ENCODE peak calls at places on chromosome 13, in six cellular contexts. X, U, W, E, M and B are unnamed samples.

GRCh38 chr13:29428310-29428991 is 167.0 kb downstream of the SLC7A1 start:
- DNase-seq in W (no peak), M (no peak), U (peak; percentile 11), E (no peak), X (peak; percentile 53), B (no peak)

GRCh38 chr13:19658192-19658591 is 24.7 kb downstream of the MPHOSPH8 start:
- DNase-seq in X (no peak), M (no peak), U (no peak), W (no peak), E (no peak), B (no peak)

GRCh38 chr13:50526771-50527567 is 316.5 kb downstream of the DLEU7 start:
- DNase-seq in W (no peak), E (peak; percentile 13), X (no peak), U (peak; percentile 22), M (no peak), B (no peak)

GRCh38 chr13:86020350-86021002 is 221.3 kb upstream of the SLITRK6 start:
- DNase-seq in W (no peak), M (no peak), U (no peak), E (no peak), X (no peak), B (no peak)

GRCh38 chr13:100565291-100565690 is 23.3 kb downstream of the GGACT start:
- DNase-seq in M (no peak), U (no peak), W (no peak), X (no peak), E (no peak), B (no peak)

GRCh38 chr13:23996456-23996855 is 99.2 kb upstream of the C1QTNF9B start:
- DNase-seq in W (no peak), U (no peak), E (no peak), M (no peak), X (no peak), B (no peak)

GRCh38 chr13:36275190-36276002 is 22.2 kb downstream of the CCDC169 start:
- DNase-seq in W (peak; percentile 54), E (no peak), M (peak; percentile 3), U (peak; percentile 55), X (no peak), B (no peak)

GRCh38 chr13:48304132-48304876 is 753 bp downstream of the RB1 start:
- DNase-seq in X (peak; percentile 21), W (peak; percentile 42), U (peak; percentile 50), M (peak; percentile 6), E (peak; percentile 57), B (peak; percentile 88)

GRCh38 chr13:60627071-60627686 is 230.2 kb downstream of the TDRD3 start:
- DNase-seq in X (no peak), E (no peak), U (no peak), W (peak; percentile 15), M (peak; percentile 6), B (peak; percentile 24)

GRCh38 chr13:37209621-37210020 is 104.2 kb upstream of the CSNK1A1L start:
- DNase-seq in X (no peak), U (no peak), W (peak; percentile 15), E (no peak), M (no peak), B (no peak)

GRCh38 chr13:39282400-39282972 is 244.2 kb downstream of the NHLRC3 start:
- DNase-seq in M (no peak), W (no peak), X (no peak), E (no peak), U (no peak), B (peak; percentile 16)

GRCh38 chr13:51959773-51960172 is 51.5 kb downstream of the ATP7B start:
- DNase-seq in M (no peak), X (no peak), W (no peak), U (no peak), E (peak; percentile 81), B (peak; percentile 65)

GRCh38 chr13:114110091-114110829 is 22.2 kb downstream of the RASA3 start:
- DNase-seq in E (peak; percentile 68), X (no peak), U (no peak), W (no peak), M (no peak), B (peak; percentile 72)

GRCh38 chr13:51804295-51805172 is 571 bp upstream of the DHRS12 start:
- DNase-seq in X (no peak), U (peak; percentile 28), E (peak; percentile 53), M (no peak), W (no peak), B (peak; percentile 46)

GRCh38 chr13:103236213-103236612 is 170.0 kb upstream of the SLC10A2 start:
- DNase-seq in W (no peak), M (no peak), E (no peak), X (no peak), U (no peak), B (no peak)

GRCh38 chr13:92097337-92097903 is 699.0 kb downstream of the GPC5 start:
- DNase-seq in M (no peak), W (no peak), U (no peak), E (no peak), X (no peak), B (no peak)

GRCh38 chr13:99228737-99229691 is 28.4 kb downstream of the UBAC2 start:
- DNase-seq in U (no peak), W (peak; percentile 91), M (no peak), E (no peak), X (no peak), B (peak; percentile 68)

GRCh38 chr13:96053003-96053703 is at the start of gene UGGT2:
- DNase-seq in W (peak; percentile 93), X (peak; percentile 97), M (peak; percentile 91), U (peak; percentile 91), E (peak; percentile 97), B (peak; percentile 98)

GRCh38 chr13:113895436-113895835 is 31.6 kb upstream of the GAS6 start:
- DNase-seq in U (no peak), W (no peak), X (no peak), M (no peak), E (no peak), B (no peak)

GRCh38 chr13:49495783-49496762 is at the start of gene PHF11:
- DNase-seq in U (peak; percentile 77), M (peak; percentile 23), W (peak; percentile 72), X (peak; percentile 79), E (peak; percentile 87), B (peak; percentile 92)

GRCh38 chr13:40345149-40345514 is 321.3 kb downstream of the FOXO1 start:
- DNase-seq in E (no peak), X (no peak), W (no peak), U (no peak), M (no peak), B (no peak)

DNA sequence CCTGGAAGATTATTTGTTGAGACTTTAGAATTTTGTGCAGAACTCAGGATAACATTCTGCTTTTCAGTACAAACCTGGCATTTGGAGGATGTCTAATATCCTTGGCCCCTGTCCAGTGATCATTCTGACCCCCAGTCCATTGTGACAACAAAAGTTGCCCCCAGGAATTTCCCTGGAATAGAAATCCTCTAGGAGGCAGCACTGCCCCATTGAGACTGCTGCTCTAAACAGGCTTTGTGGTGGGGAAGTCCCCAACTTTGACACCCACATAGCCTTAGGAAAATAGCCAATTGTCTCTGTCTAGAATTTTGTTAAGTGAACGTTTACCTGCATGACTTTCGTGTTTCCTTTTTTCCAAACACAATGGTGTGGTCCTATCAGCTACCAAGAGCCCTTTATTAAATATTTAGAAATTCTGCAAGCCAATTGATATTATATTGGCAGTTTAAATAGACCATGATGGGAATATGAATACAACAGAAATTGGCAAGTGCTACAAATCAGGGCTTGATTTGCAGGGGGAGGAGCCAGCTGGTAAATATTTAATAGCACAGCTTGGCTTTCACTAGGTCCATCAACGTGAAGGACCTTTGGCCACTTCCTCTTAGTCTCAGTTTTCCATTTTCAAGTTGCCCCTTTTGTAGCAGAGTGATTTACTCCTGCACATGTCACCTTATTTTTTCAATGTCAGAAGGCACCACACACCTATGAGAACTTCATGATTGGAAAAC is 451.7 kb downstream of the EFNB2 start:
- DNase-seq in E (peak; percentile 43), U (peak; percentile 18), X (no peak), M (no peak), W (peak; percentile 44), B (peak; percentile 13)
- TF ChIP-seq CTCF in E (peak; percentile 70), U (no peak), X (peak; percentile 76), M (peak; percentile 43), W (peak; percentile 88), B (peak; percentile 45)

GRCh38 chr13:27269114-27269665 is 1.4 kb upstream of the RASL11A start:
- DNase-seq in M (no peak), U (no peak), E (no peak), W (no peak), X (no peak), B (no peak)

GRCh38 chr13:27270594-27271520 is at the start of gene RASL11A:
- DNase-seq in E (peak; percentile 90), W (peak; percentile 75), X (peak; percentile 90), M (peak; percentile 41), U (peak; percentile 77), B (peak; percentile 87)

GRCh38 chr13:27274631-27275030 is 4.0 kb downstream of the RASL11A start:
- DNase-seq in W (no peak), U (no peak), M (no peak), E (no peak), X (no peak), B (no peak)

GRCh38 chr13:27273658-27274425 is 3.2 kb downstream of the RASL11A start:
- DNase-seq in M (no peak), E (no peak), X (no peak), W (no peak), U (no peak), B (no peak)

DNA sequence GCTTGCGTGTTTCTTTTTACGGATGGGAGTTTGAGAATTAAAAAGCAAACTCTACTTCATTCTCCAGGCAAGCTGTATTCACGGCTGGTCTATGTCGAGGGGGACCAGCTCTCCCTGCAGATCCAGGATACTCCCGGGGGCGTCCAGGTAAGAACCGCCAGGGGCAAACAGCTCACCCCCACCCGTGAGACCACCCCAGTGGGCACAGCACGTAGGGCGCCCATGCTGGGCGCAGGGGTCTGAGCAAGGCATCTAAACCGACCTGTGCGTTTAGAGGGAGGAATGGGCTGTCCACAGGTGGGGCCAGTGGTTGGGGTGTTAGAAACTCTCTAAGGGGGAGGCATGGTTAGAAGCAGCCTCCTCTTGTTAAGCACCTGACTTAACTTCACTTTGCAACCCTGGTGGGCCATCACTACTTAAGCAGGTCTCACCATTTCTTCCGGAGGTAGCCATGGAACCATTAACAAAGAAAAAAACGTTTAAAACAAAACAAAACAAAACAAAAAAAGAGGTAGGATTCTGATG is 1.0 kb downstream of the RASL11A start:
- DNase-seq in M (no peak), X (no peak), U (no peak), E (no peak), W (no peak), B (no peak)
- TF ChIP-seq CTCF in M (no peak), X (no peak), U (no peak), E (no peak), W (no peak), B (no peak)

GRCh38 chr13:44573790-44574465 is 2.2 kb downstream of the TSC22D1 start:
- DNase-seq in E (no peak), M (peak; percentile 21), X (no peak), W (peak; percentile 62), U (peak; percentile 28), B (no peak)
- TF ChIP-seq CTCF in E (peak; percentile 8), M (no peak), X (peak; percentile 30), W (peak; percentile 67), U (no peak), B (peak; percentile 32)

DNA sequence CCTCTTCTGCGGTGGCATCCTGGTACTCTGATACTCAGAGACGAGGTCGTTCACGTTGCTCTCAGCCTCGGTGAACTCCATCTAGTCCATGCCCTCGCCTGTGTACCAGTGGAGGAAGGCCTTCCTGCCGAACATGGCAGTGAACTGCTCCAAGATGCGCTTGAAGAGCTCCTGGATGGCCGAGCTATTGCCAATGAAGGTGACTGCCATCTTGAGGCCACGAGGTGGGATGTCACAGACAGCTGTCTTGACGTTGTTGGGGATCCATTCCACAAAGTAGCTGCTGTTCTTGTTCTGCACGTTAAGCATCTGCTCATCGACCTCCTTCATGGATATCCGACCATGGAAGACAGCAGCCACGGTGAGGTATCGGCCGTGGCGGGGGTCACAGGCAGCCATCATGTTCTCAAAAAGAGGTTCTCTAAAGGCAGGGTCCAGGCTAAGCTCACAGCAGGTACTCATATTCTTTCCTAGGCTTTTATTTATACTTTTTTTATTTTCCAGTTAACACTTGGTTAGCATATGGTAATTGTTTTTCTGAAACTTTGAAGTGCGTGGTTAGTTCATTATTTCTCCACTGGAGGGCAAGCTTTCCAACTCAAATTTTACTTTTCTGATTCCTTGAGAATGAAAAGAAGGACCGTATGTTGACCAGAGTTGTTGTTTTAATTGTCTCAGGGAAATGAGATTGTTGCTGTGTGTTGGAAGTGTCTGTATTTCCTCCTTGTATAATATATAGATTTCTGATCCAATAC is 72.4 kb upstream of the RGCC start:
- DNase-seq in X (no peak), E (no peak), M (no peak), W (no peak), U (no peak), B (no peak)
- TF ChIP-seq CTCF in X (peak; percentile 51), E (peak; percentile 31), M (peak; percentile 33), W (peak; percentile 81), U (no peak), B (peak; percentile 26)